ENCODE peak calls at places on chromosomes 6 and 20, in six cellular contexts. U is dorsolateral prefrontal cortex; D is NCI-H82; X is HEK293T; J is central memory CD8-positive, alpha-beta T cell; M is stomach. P is an unnamed sample.

GRCh38 chr6:159106627-159107241 is 61.9 kb upstream of the TAGAP start:
- DNase-seq in U (peak; percentile 86), D (peak; percentile 61), X (peak; percentile 48), J (peak; percentile 93), M (peak; percentile 92), P (peak; percentile 83)

GRCh38 chr20:36544134-36545018 is 3.1 kb downstream of the MYL9 start:
- DNase-seq in U (no peak), D (peak; percentile 72), X (no peak), J (no peak), M (no peak), P (no peak)

GRCh38 chr6:113855500-113856010 is 1.6 kb upstream of the MARCKS start:
- DNase-seq in U (no peak), D (peak; percentile 93), X (peak; percentile 17), J (no peak), M (no peak), P (peak; percentile 28)

GRCh38 chr6:29792123-29793035 is 35.2 kb upstream of the HLA-G start:
- DNase-seq in U (peak; percentile 59), D (no peak), X (peak; percentile 30), J (peak; percentile 58), M (peak; percentile 64), P (peak; percentile 58)

GRCh38 chr20:52937701-52938100 is 34.5 kb upstream of the TSHZ2 start:
- DNase-seq in U (no peak), D (no peak), X (peak; percentile 11), J (no peak), M (no peak), P (no peak)

GRCh38 chr6:31609519-31610406 is 5.3 kb upstream of the AIF1 start:
- DNase-seq in U (no peak), D (no peak), X (no peak), J (no peak), M (no peak), P (no peak)

GRCh38 chr6:34074064-34074739 is 71.7 kb downstream of the GRM4 start:
- DNase-seq in U (no peak), D (peak; percentile 58), X (no peak), J (no peak), M (no peak), P (no peak)

GRCh38 chr6:167827062-167827587 is 414 bp downstream of the AFDN start:
- DNase-seq in U (no peak), D (no peak), X (peak; percentile 66), J (no peak), M (peak; percentile 44), P (peak; percentile 34)

GRCh38 chr20:39916236-39916635 is 772.8 kb downstream of the MAFB start:
- DNase-seq in U (no peak), D (no peak), X (no peak), J (no peak), M (no peak), P (no peak)

GRCh38 chr6:77097940-77098339 is 365.4 kb downstream of the HTR1B start:
- DNase-seq in U (no peak), D (peak; percentile 3), X (no peak), J (no peak), M (no peak), P (no peak)

GRCh38 chr6:146912730-146913680 is 291.2 kb upstream of the STXBP5 start:
- DNase-seq in U (no peak), D (no peak), X (no peak), J (no peak), M (no peak), P (no peak)

GRCh38 chr20:46022411-46023147 is 6.4 kb upstream of the SLC12A5 start:
- DNase-seq in U (peak; percentile 68), D (peak; percentile 80), X (peak; percentile 48), J (peak; percentile 55), M (peak; percentile 65), P (peak; percentile 67)

GRCh38 chr20:50580016-50580747 is 70.0 kb downstream of the PTPN1 start:
- DNase-seq in U (peak; percentile 72), D (peak; percentile 70), X (peak; percentile 80), J (no peak), M (peak; percentile 64), P (peak; percentile 70)

GRCh38 chr6:157595768-157596167 is 214.8 kb downstream of the ZDHHC14 start:
- DNase-seq in U (no peak), D (no peak), X (no peak), J (no peak), M (no peak), P (no peak)

GRCh38 chr20:9397928-9398327 is 116.5 kb upstream of the LAMP5 start:
- DNase-seq in U (no peak), D (no peak), X (no peak), J (no peak), M (no peak), P (no peak)

GRCh38 chr6:118288355-118289124 is 259.6 kb upstream of the PLN start:
- DNase-seq in U (no peak), D (no peak), X (no peak), J (no peak), M (no peak), P (no peak)

GRCh38 chr6:164109770-164110140 is 695.2 kb downstream of the QKI start:
- DNase-seq in U (no peak), D (no peak), X (peak; percentile 57), J (no peak), M (no peak), P (no peak)

GRCh38 chr20:21133917-21134622 is 8.2 kb downstream of the KIZ start:
- DNase-seq in U (no peak), D (no peak), X (no peak), J (no peak), M (no peak), P (no peak)

GRCh38 chr6:145267076-145267867 is 468.0 kb downstream of the EPM2A start:
- DNase-seq in U (no peak), D (no peak), X (no peak), J (no peak), M (no peak), P (no peak)

GRCh38 chr6:139027620-139028182 is 844 bp upstream of the ABRACL start:
- DNase-seq in U (no peak), D (peak; percentile 5), X (peak; percentile 45), J (no peak), M (peak; percentile 41), P (peak; percentile 44)

GRCh38 chr6:16769986-16770376 is 8.7 kb upstream of the ATXN1 start:
- DNase-seq in U (no peak), D (no peak), X (no peak), J (no peak), M (no peak), P (no peak)

GRCh38 chr6:37131104-37131959 is 38.6 kb upstream of the PIM1 start:
- DNase-seq in U (no peak), D (peak; percentile 94), X (no peak), J (no peak), M (peak; percentile 58), P (peak; percentile 70)

GRCh38 chr6:82178084-82178758 is 69.3 kb downstream of the IBTK start:
- DNase-seq in U (no peak), D (peak; percentile 21), X (peak; percentile 7), J (no peak), M (no peak), P (no peak)

GRCh38 chr6:43020847-43021246 is 576 bp upstream of the RRP36 start:
- DNase-seq in U (no peak), D (peak; percentile 89), X (peak; percentile 40), J (no peak), M (no peak), P (no peak)

P was measured in transverse colon.